ENCODE peak calls at places on chromosomes 16 and 17, in five cellular contexts. E, A, N, X and O are unnamed samples.
A peak's percentile ranks its signal among the peaks of the same experiment; 100 is the strongest.

GRCh38 chr16:84312783-84313382 is 18.2 kb downstream of the WFDC1 start:
- DNase-seq in X (peak; percentile 78), N (peak; percentile 50), A (no peak), E (no peak), O (peak; percentile 40)

GRCh38 chr17:75753514-75754377 is 11.2 kb downstream of the GALK1 start:
- DNase-seq in E (peak; percentile 65), X (peak; percentile 84), N (peak; percentile 84), A (peak; percentile 80), O (no peak)

GRCh38 chr17:21275047-21275578 is 9.4 kb upstream of the MAP2K3 start:
- DNase-seq in N (no peak), A (no peak), X (no peak), E (no peak), O (no peak)

GRCh38 chr16:58913456-58913855 is 179.3 kb upstream of the GOT2 start:
- DNase-seq in E (no peak), X (no peak), A (no peak), N (no peak), O (no peak)

GRCh38 chr16:84718-85452 is 6.9 kb downstream of the MPG start:
- DNase-seq in N (no peak), E (no peak), A (peak; percentile 47), X (peak; percentile 81), O (no peak)

GRCh38 chr17:45170280-45170975 is 8.8 kb downstream of the HEXIM2 start:
- DNase-seq in A (no peak), X (no peak), N (no peak), E (no peak), O (no peak)

GRCh38 chr17:14205992-14206461 is 30.6 kb downstream of the CDRT15 start:
- DNase-seq in X (peak; percentile 85), N (peak; percentile 97), A (no peak), E (peak; percentile 76), O (peak; percentile 94)

GRCh38 chr16:20064520-20064919 is 9.2 kb downstream of the GPR139 start:
- DNase-seq in X (no peak), E (no peak), N (no peak), A (no peak), O (no peak)

GRCh38 chr16:50547340-50547865 is 793 bp upstream of the NKD1 start:
- DNase-seq in X (peak; percentile 89), E (peak; percentile 60), A (peak; percentile 55), N (peak; percentile 72), O (peak; percentile 38)

GRCh38 chr16:48409839-48410610 is 24.8 kb upstream of the SIAH1 start:
- DNase-seq in X (peak; percentile 82), E (no peak), A (no peak), N (peak; percentile 66), O (no peak)

GRCh38 chr16:86085795-86086194 is 186.8 kb downstream of the IRF8 start:
- DNase-seq in E (no peak), N (peak; percentile 16), A (no peak), X (peak; percentile 31), O (no peak)

GRCh38 chr17:31202968-31203367 is 94.1 kb downstream of the OMG start:
- DNase-seq in X (no peak), N (no peak), A (no peak), E (no peak), O (no peak)

GRCh38 chr16:67294927-67295326 is 15.6 kb downstream of the PLEKHG4 start:
- DNase-seq in N (no peak), X (no peak), E (no peak), A (no peak), O (no peak)

GRCh38 chr17:50638851-50639767 is 4.4 kb downstream of the ABCC3 start:
- DNase-seq in A (peak; percentile 84), N (peak; percentile 88), X (peak; percentile 94), E (peak; percentile 98), O (peak; percentile 96)

GRCh38 chr17:28053044-28053670 is 10.7 kb downstream of the NLK start:
- DNase-seq in A (no peak), E (no peak), N (no peak), X (no peak), O (no peak)

GRCh38 chr17:67994827-67995567 is 1.3 kb downstream of the C17orf58 start:
- DNase-seq in E (peak; percentile 37), N (no peak), X (no peak), A (peak; percentile 30), O (peak; percentile 33)

GRCh38 chr17:44187131-44187899 is 543 bp downstream of the TMUB2 start:
- DNase-seq in X (no peak), N (peak; percentile 82), E (no peak), A (no peak), O (no peak)

GRCh38 chr17:76530489-76530814 is 7.1 kb downstream of the CYGB start:
- DNase-seq in E (no peak), X (no peak), A (no peak), N (no peak), O (no peak)

GRCh38 chr17:82244413-82245140 is 15.7 kb downstream of the SLC16A3 start:
- DNase-seq in N (no peak), X (no peak), E (no peak), A (peak; percentile 69), O (no peak)

DNA sequence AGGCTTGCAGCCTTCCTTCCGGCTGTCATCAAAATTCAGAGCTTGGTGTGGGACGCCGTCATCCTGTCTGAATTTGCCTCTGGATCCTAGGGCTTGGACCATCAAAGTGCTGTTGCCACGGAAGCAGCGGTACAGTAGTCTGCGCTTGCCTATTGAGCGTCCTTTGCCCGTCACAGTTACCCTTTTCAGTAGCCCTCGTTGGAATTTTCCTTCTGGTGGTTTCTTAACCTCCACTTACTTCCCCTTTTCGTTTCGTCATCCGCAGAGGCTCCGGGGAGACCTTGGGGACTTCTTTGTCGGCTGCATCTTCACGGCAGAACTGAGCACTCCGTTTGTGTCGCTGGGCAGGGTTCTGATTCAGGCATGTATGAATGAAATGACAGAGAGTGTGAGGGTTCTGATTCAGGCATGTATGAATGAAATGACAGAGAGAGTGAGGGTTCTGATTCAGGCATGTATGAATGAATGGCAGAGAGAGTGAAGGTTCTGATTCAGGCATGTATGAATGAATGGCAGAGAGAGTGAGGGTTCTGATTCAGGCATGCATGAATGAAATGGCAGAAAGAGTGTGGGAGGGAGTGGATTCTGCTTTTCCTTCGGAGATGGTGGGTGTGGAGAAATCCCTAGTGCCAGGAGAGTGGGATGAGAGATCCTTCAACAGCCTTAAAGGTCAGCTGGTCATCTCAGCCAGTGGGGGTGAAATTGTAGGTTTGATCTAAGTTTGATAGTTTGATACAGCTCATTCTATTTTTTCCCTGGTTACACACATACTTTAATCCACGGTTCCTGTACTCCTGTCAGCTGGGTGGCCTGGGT is 8.1 kb downstream of the TLCD3A start:
- DNase-seq in N (no peak), E (no peak), X (peak; percentile 65), A (no peak), O (no peak)
- TF ChIP-seq POLR2A in N (no peak), E (no peak), X (no peak), A (no peak), O (no peak)

GRCh38 chr16:81615833-81616232 is 163.3 kb upstream of the PLCG2 start:
- DNase-seq in N (no peak), X (no peak), A (no peak), E (no peak), O (no peak)

GRCh38 chr16:81615411-81615810 is 163.7 kb upstream of the PLCG2 start:
- DNase-seq in X (no peak), E (no peak), A (no peak), N (no peak), O (no peak)

GRCh38 chr16:81617021-81617346 is 162.1 kb upstream of the PLCG2 start:
- DNase-seq in E (no peak), X (no peak), A (no peak), N (no peak), O (no peak)

GRCh38 chr16:81614654-81615359 is 164.3 kb upstream of the PLCG2 start:
- DNase-seq in E (no peak), A (no peak), N (no peak), X (no peak), O (no peak)

DNA sequence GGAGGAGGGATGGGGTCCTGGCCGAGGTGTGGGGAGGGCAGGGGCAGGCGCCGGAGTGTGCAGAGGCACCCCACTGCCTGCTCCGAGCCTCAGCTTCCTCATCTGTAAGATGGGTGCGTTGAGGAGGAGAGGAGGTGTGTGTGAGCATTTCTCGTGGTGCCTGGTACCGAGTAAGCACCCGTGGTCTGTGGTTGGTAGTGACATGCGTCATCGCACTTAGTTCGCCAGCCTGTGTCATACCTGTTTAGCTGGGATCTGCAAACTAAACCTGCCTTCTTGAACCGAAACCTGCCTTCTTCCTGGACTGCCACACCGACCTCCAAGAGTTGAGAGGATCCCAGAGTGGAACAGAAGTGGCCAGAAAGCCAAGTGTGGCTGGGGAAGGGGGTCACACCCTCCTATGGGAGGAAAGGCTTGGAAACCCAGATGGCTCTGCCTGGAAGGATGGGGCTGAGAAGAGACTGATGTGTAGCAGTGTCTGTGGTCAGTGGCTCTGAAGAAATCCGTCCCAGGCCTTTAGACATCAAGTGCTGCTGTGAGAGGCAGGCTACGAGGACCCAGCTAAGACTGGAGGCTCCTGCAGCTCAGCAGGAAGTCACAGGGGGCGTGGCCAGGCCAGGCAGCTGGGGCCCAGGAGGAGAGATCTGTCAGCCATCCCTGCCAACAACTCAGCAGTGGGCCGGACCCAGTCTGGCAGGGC is 162.6 kb upstream of the PLCG2 start:
- DNase-seq in A (peak; percentile 43), N (peak; percentile 72), E (no peak), X (peak; percentile 90), O (peak; percentile 71)
- H3K4me3 ChIP-seq in A (no peak overlapping the region), N (no peak overlapping the region), E (no peak overlapping the region), X (no peak overlapping the region), O (no peak overlapping the region)

GRCh38 chr16:79287424-79287917 is 313.1 kb downstream of the MAF start:
- DNase-seq in X (no peak), A (no peak), N (no peak), E (no peak), O (no peak)
- TF ChIP-seq POLR2A in X (no peak), A (no peak), N (no peak), E (no peak), O (no peak)

GRCh38 chr16:22188267-22188594 is 17.8 kb upstream of the EEF2K start:
- DNase-seq in A (no peak), N (no peak), X (no peak), E (no peak), O (no peak)

GRCh38 chr16:22186517-22186916 is 19.6 kb upstream of the EEF2K start:
- DNase-seq in X (no peak), A (no peak), N (no peak), E (no peak), O (no peak)

GRCh38 chr16:22189473-22190168 is 16.5 kb upstream of the EEF2K start:
- DNase-seq in E (peak; percentile 48), A (peak; percentile 80), X (peak; percentile 96), N (peak; percentile 70), O (peak; percentile 88)

GRCh38 chr16:22190169-22191088 is 15.6 kb upstream of the EEF2K start:
- DNase-seq in X (peak; percentile 100), N (peak; percentile 100), E (peak; percentile 100), A (peak; percentile 100), O (peak; percentile 100)

DNA sequence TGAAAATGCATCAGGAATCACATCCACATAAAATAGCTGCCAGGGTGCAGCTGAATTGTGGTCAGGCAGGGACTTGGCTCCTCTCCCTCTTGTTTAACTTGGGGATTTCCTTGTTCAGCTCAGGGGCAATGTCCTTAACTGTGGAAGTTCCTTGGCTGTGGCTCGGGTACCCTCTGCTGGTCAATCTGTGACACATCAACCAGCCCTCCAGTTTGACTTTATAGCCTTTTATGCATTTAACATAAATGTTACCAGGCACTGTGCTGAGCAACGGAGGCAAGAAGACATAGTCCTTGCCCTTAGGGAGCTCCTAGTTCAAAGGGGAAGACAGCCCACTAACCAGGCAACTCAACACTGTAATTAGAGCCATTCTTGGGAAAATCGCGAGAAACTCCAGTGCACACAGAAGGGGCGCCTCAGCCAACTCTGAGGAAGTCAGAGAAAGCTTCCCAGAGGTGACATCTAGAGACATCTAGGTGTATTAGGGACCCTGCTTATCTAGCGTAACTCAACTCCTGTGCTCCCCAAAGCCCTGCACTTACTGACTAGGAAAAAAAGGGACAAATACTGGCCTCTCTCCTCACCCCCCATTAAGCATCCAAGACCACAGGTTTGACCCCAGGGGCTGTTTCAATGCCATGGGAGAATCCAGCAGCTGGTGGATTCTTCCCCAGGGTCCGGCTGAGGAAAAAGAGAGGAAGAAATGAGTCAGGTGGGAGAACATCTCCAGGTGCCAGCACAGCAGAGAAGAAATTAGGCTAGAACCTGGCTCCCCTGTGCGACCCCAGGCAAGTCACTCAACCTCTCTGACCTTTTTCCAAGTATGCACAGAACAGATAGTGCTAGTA is 17.3 kb upstream of the EEF2K start:
- DNase-seq in N (peak; percentile 72), X (peak; percentile 89), E (peak; percentile 76), A (peak; percentile 63), O (peak; percentile 86)
- H3K4me3 ChIP-seq in N (no peak overlapping the region), X (peak overlapping the region; percentile 71), E (no peak overlapping the region), A (no peak overlapping the region), O (no peak overlapping the region)